ENCODE peak calls at places on chromosomes 11 and 22, in five cellular contexts. C is AG20443, X is amniotic stem cell, R is SJCRH30, G is dermis blood vessel endothelial cell. O is an unnamed sample.
A peak's percentile ranks its signal among the peaks of the same experiment; 100 is the strongest.

GRCh38 chr11:111388842-111389241 is 9.8 kb upstream of the POU2AF1 start:
- DNase-seq in C (no peak), X (no peak), R (no peak), G (no peak), O (no peak)

GRCh38 chr22:22168190-22168940 is 76.2 kb upstream of the VPREB1 start:
- DNase-seq in C (no peak), X (no peak), R (peak; percentile 42), G (no peak), O (no peak)

GRCh38 chr22:46472722-46473016 is 64.8 kb downstream of the CELSR1 start:
- DNase-seq in C (no peak), X (no peak), R (no peak), G (no peak), O (no peak)

GRCh38 chr11:78291754-78292108 is 103.0 kb downstream of the USP35 start:
- DNase-seq in C (no peak), X (no peak), R (no peak), G (no peak), O (no peak)

GRCh38 chr11:93542753-93543246 is 391 bp downstream of the SMCO4 start:
- DNase-seq in C (no peak), X (no peak), R (no peak), G (no peak), O (no peak)

GRCh38 chr22:47190957-47191323 is 428.5 kb downstream of the TBC1D22A start:
- DNase-seq in C (no peak), X (no peak), R (no peak), G (no peak), O (no peak)

GRCh38 chr11:35531246-35531645 is 5.8 kb upstream of the PAMR1 start:
- DNase-seq in C (no peak), X (no peak), R (no peak), G (no peak), O (no peak)

GRCh38 chr11:69683764-69684333 is 8.7 kb upstream of the LTO1 start:
- DNase-seq in C (no peak), X (no peak), R (no peak), G (peak; percentile 43), O (no peak)

GRCh38 chr22:25334091-25334490 is 114.7 kb downstream of the CRYBB2 start:
- DNase-seq in C (no peak), X (no peak), R (peak; percentile 63), G (peak; percentile 78), O (no peak)

GRCh38 chr11:122085712-122086111 is 30.3 kb downstream of the BLID start:
- DNase-seq in C (no peak), X (no peak), R (no peak), G (no peak), O (no peak)

GRCh38 chr22:24512043-24512442 is 16.9 kb downstream of the UPB1 start:
- DNase-seq in C (no peak), X (no peak), R (no peak), G (no peak), O (no peak)

GRCh38 chr11:27353593-27354358 is 9.2 kb downstream of the CCDC34 start:
- DNase-seq in C (peak; percentile 16), X (no peak), R (no peak), G (no peak), O (no peak)

GRCh38 chr11:102157219-102157618 is 47.0 kb downstream of the YAP1 start:
- DNase-seq in C (no peak), X (no peak), R (peak; percentile 14), G (no peak), O (no peak)

GRCh38 chr22:24240381-24240780 is 4.5 kb downstream of the GGT5 start:
- DNase-seq in C (no peak), X (no peak), R (no peak), G (peak; percentile 16), O (no peak)

O was measured in NCI-H1048.